ENCODE peak calls at places on chromosomes 3 and 15, in ten cellular contexts. A is H1, W is stomach, Y is endothelial cell of umbilical vein, T is transverse colon, L is sigmoid colon, I is HCT116, S is upper lobe of left lung, N is prostate gland, U is GM12878. V is an unnamed sample.

GRCh38 chr3:46386206-46386605 is 15.5 kb downstream of the CCR5 start:
- DNase-seq in A (no peak), W (no peak), Y (peak), T (no peak), L (no peak), I (peak), S (no peak), N (peak), U (no peak), V (no peak)

GRCh38 chr3:48536116-48536515 is 20.5 kb downstream of the PFKFB4 start:
- DNase-seq in A (no peak), W (no peak), Y (no peak), T (no peak), L (no peak), I (no peak), S (peak), N (no peak), U (no peak), V (no peak)

GRCh38 chr3:23019596-23020300 is 183.4 kb upstream of the UBE2E2 start:
- DNase-seq in A (no peak), W (no peak), Y (no peak), T (no peak), L (no peak), I (no peak), S (no peak), N (no peak), U (no peak), V (no peak)

GRCh38 chr3:22713936-22714335 is 489.2 kb upstream of the UBE2E2 start:
- DNase-seq in A (no peak), W (no peak), Y (no peak), T (no peak), L (no peak), I (no peak), S (no peak), N (no peak), U (no peak), V (no peak)

GRCh38 chr3:8845641-8846040 is 76.2 kb upstream of the OXTR start:
- DNase-seq in A (no peak), W (no peak), Y (no peak), T (no peak), L (no peak), I (no peak), S (no peak), N (no peak), U (no peak), V (no peak)

GRCh38 chr3:170204023-170204472 is 18.2 kb upstream of the PRKCI start:
- DNase-seq in A (no peak), W (no peak), Y (no peak), T (no peak), L (no peak), I (no peak), S (no peak), N (no peak), U (no peak), V (no peak)

GRCh38 chr3:23751485-23751811 is 54.3 kb upstream of the UBE2E1 start:
- DNase-seq in A (peak), W (no peak), Y (peak), T (no peak), L (no peak), I (no peak), S (no peak), N (no peak), U (no peak), V (no peak)

GRCh38 chr15:48005077-48005476 is 115.7 kb upstream of the SLC24A5 start:
- DNase-seq in A (no peak), W (no peak), Y (no peak), T (no peak), L (no peak), I (no peak), S (no peak), N (no peak), U (no peak), V (no peak)

GRCh38 chr15:74053941-74054529 is 28.3 kb downstream of the GOLGA6A start:
- DNase-seq in A (peak), W (peak), Y (peak), T (peak), L (peak), I (peak), S (peak), N (peak), U (peak), V (no peak)

GRCh38 chr15:41494190-41494921 is 682 bp downstream of the ITPKA start:
- DNase-seq in A (no peak), W (peak), Y (no peak), T (peak), L (no peak), I (no peak), S (peak), N (no peak), U (no peak), V (no peak)
- TF ChIP-seq POLR2AphosphoS5 in A (no peak), W (no peak), Y (no peak), T (no peak), L (no peak), I (no peak), S (no peak), N (no peak), U (no peak), V (no peak)

GRCh38 chr3:161415506-161416231 is 44.4 kb upstream of the SPTSSB start:
- DNase-seq in A (no peak), W (peak), Y (peak), T (no peak), L (no peak), I (no peak), S (no peak), N (peak), U (no peak), V (no peak)
- H3K27ac ChIP-seq in A (no peak), W (peak), Y (peak), T (peak), L (peak), I (no peak), S (peak), N (peak), U (no peak), V (no peak)

GRCh38 chr3:139303216-139303615 is 40.6 kb upstream of the MRPS22 start:
- DNase-seq in A (no peak), W (no peak), Y (no peak), T (no peak), L (no peak), I (no peak), S (no peak), N (no peak), U (no peak), V (no peak)

GRCh38 chr3:139301183-139301582 is 42.6 kb upstream of the MRPS22 start:
- DNase-seq in A (no peak), W (no peak), Y (no peak), T (no peak), L (no peak), I (no peak), S (no peak), N (no peak), U (no peak), V (no peak)

GRCh38 chr3:139302084-139302800 is 41.6 kb upstream of the MRPS22 start:
- DNase-seq in A (no peak), W (no peak), Y (no peak), T (no peak), L (no peak), I (peak), S (no peak), N (no peak), U (no peak), V (no peak)

GRCh38 chr3:139301654-139302053 is 42.2 kb upstream of the MRPS22 start:
- DNase-seq in A (no peak), W (no peak), Y (no peak), T (no peak), L (no peak), I (no peak), S (no peak), N (no peak), U (no peak), V (no peak)

DNA sequence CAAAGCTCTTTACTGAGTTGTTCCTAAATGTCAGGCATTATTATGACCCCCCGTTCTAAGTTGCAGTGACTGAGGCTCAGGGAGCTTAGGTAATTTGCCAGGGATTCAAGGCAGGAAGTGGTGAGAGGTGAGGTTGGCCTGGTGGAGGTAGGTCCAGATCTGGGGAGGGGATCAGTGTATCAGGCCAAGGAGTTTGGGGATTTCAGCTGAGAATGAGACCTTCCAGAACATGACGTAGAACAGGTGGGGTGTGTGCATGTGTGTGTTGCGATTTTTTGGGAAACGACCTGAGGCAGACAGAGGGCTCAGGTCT is 41.1 kb upstream of the MRPS22 start:
- DNase-seq in A (no peak), W (no peak), Y (no peak), T (no peak), L (no peak), I (no peak), S (no peak), N (no peak), U (no peak), V (no peak)
- H3K4me3 ChIP-seq in A (no peak), W (no peak), Y (no peak), T (no peak), L (no peak), I (peak), S (no peak), N (no peak), U (no peak), V (no peak)

GRCh38 chr3:16374047-16375019 is 109.3 kb downstream of the OXNAD1 start:
- DNase-seq in A (no peak), W (no peak), Y (no peak), T (no peak), L (no peak), I (no peak), S (peak), N (no peak), U (no peak), V (no peak)
- TF ChIP-seq POLR2AphosphoS5 in A (no peak), W (no peak), Y (no peak), T (no peak), L (no peak), I (no peak), S (no peak), N (no peak), U (peak), V (no peak)

DNA sequence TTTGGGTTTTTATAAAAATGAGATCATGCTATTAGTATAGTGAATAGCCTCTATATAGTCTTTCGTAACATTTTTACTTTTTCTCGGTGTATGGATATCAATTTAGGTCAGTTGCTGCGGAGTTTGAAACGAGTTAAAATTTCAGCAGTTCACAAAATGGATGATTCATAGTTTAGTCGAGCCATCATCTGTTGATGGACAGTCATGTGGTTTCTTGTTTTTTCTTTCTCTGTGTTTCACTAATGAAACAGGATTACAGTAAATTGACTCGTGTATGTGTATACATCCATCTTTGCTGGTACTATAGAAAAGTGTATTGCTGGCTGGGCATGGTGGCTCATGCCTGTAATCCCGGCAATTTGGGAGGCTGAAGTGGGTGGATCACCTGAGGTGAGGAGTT is 106.8 kb downstream of the IGF1R start:
- DNase-seq in A (no peak), W (no peak), Y (peak), T (no peak), L (no peak), I (no peak), S (no peak), N (no peak), U (no peak), V (no peak)
- H3K27ac ChIP-seq in A (no peak), W (no peak), Y (no peak), T (no peak), L (no peak), I (no peak), S (no peak), N (no peak), U (no peak), V (no peak)

DNA sequence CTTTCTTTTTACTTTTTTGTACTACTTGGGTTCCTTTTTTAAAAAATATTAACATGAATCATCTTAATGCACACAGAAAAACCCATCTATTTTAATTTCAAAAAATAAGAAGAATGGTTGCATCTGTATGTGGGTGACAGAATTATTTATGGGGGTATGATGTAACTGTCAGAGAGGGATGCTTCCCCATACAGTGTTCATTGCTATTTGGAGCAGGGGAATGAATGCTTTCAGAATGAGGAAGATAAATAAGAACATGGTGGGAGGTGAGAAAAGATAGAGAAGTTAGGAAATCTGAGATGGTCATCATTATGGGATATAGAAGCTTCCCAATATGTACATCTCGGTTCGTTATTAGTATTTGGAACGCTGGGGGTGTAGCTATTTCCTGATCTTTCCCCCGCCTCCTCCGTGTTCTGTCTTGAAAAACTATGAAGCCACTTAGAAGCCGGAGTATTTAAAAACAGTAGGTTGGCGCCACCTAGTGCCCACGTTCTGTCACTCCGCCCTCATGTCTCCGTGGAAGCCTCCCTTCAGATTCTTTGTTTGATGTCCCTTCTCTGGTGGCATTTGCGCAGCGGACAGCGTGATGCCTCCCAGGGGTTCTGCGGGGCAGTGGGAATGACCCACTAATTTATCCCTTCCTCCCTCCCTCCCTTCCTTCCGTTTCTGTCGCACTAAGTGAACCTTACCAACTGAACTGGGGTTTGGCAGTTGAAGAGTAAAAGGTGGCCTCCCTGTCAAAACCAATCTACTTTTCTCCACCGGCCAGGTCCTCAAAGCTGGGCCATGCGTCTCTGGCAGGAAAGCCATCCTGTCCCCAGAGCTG is 184.6 kb downstream of the FEZF2 start:
- DNase-seq in A (peak), W (peak), Y (peak), T (peak), L (peak), I (peak), S (no peak), N (peak), U (no peak), V (no peak)
- H3K4me3 ChIP-seq in A (no peak), W (no peak), Y (no peak), T (no peak), L (no peak), I (no peak), S (no peak), N (no peak), U (no peak), V (peak)

GRCh38 chr15:78065284-78065872 is 12.1 kb downstream of the TBC1D2B start:
- DNase-seq in A (no peak), W (peak), Y (peak), T (peak), L (peak), I (no peak), S (no peak), N (no peak), U (no peak), V (no peak)
- TF ChIP-seq POLR2AphosphoS5 in A (no peak), W (peak), Y (peak), T (peak), L (peak), I (no peak), S (peak), N (peak), U (no peak), V (no peak)